ENCODE peak calls at places on chromosome 22, in six cellular contexts. K, C, D, L, O and F are unnamed samples.

GRCh38 chr22:28889625-28890024 is 6.3 kb downstream of the ZNRF3 start:
- DNase-seq in C (no peak), K (no peak), O (no peak), D (no peak), L (no peak), F (no peak)

GRCh38 chr22:30926706-30927105 is 41.9 kb downstream of the MORC2 start:
- DNase-seq in C (no peak), K (no peak), L (no peak), O (no peak), D (no peak), F (no peak)

GRCh38 chr22:45680932-45681700 is 9.5 kb downstream of the ATXN10 start:
- DNase-seq in C (no peak), K (no peak), O (no peak), D (no peak), L (no peak), F (no peak)

GRCh38 chr22:44574057-44574456 is 76.0 kb upstream of the RTL6 start:
- DNase-seq in D (no peak), C (peak; percentile 64), K (no peak), L (no peak), O (peak; percentile 64), F (no peak)

GRCh38 chr22:19886605-19887250 is 32.1 kb upstream of the GNB1L start:
- DNase-seq in C (no peak), L (no peak), K (peak; percentile 92), O (peak; percentile 25), D (peak; percentile 38), F (peak; percentile 17)

GRCh38 chr22:44337658-44338004 is 24.9 kb upstream of the SHISAL1 start:
- DNase-seq in O (peak; percentile 72), L (no peak), K (peak; percentile 2), C (peak; percentile 81), D (no peak), F (no peak)

GRCh38 chr22:35212996-35213395 is 44.3 kb upstream of the HMGXB4 start:
- DNase-seq in C (no peak), L (no peak), D (no peak), K (no peak), O (no peak), F (no peak)

GRCh38 chr22:46069518-46070214 is 80.7 kb upstream of the PPARA start:
- DNase-seq in L (peak; percentile 96), C (peak; percentile 94), K (peak; percentile 84), D (no peak), O (peak; percentile 90), F (peak; percentile 84)

GRCh38 chr22:27554106-27554814 is 247.3 kb downstream of the MN1 start:
- DNase-seq in K (peak; percentile 3), C (peak; percentile 58), O (no peak), D (no peak), L (no peak), F (no peak)

GRCh38 chr22:39369186-39369585 is 19.4 kb downstream of the SYNGR1 start:
- DNase-seq in K (no peak), C (no peak), O (no peak), L (no peak), D (no peak), F (no peak)

GRCh38 chr22:23072911-23073491 is 2.7 kb downstream of the GNAZ start:
- DNase-seq in L (no peak), K (no peak), O (peak; percentile 7), C (peak; percentile 4), D (no peak), F (peak; percentile 3)

GRCh38 chr22:23034621-23035556 is 35.4 kb upstream of the GNAZ start:
- DNase-seq in K (no peak), L (no peak), C (no peak), D (no peak), O (no peak), F (no peak)

GRCh38 chr22:40797427-40797826 is 21.7 kb downstream of the SLC25A17 start:
- DNase-seq in L (no peak), C (no peak), O (no peak), D (no peak), K (no peak), F (no peak)

GRCh38 chr22:41998361-41999261 is at the start of gene WBP2NL:
- DNase-seq in L (peak; percentile 14), C (peak; percentile 85), O (peak; percentile 86), K (no peak), D (peak; percentile 82), F (peak; percentile 73)

GRCh38 chr22:19875061-19875530 is 20.4 kb upstream of the GNB1L start:
- DNase-seq in C (peak; percentile 13), K (no peak), L (no peak), D (no peak), O (peak; percentile 19), F (no peak)

GRCh38 chr22:37275622-37276021 is 6.7 kb upstream of the CYTH4 start:
- DNase-seq in D (no peak), O (no peak), L (no peak), K (no peak), C (no peak), F (no peak)

GRCh38 chr22:19554834-19555404 is 30.7 kb upstream of the CLDN5 start:
- DNase-seq in O (no peak), K (no peak), L (no peak), D (no peak), C (no peak), F (no peak)

GRCh38 chr22:20964799-20965103 is 2.3 kb upstream of the AIFM3 start:
- DNase-seq in O (no peak), L (no peak), D (no peak), K (no peak), C (no peak), F (no peak)

GRCh38 chr22:41146573-41146972 is 54.2 kb downstream of the EP300 start:
- DNase-seq in O (no peak), C (no peak), D (no peak), K (no peak), L (no peak), F (no peak)

GRCh38 chr22:37624017-37624365 is 15.4 kb downstream of the GGA1 start:
- DNase-seq in O (no peak), L (no peak), C (no peak), K (no peak), D (no peak), F (no peak)

GRCh38 chr22:23215294-23216204 is 35.2 kb downstream of the BCR start:
- DNase-seq in K (peak; percentile 71), C (no peak), L (no peak), D (no peak), O (peak; percentile 46), F (no peak)